ENCODE peak calls at places on chromosomes 11 and 22, in ten cellular contexts. One of them, this sample, is unnamed.

GRCh38 chr22:32476286-32476685 is 1.7 kb downstream of the FBXO7 start:
- DNase-seq in Panc1: no peak
- DNase-seq in foreskin fibroblast: no peak
- DNase-seq in GM10248: peak
- DNase-seq in progenitor cell of endocrine pancreas: no peak
- DNase-seq in endothelial cell: no peak
- DNase-seq in A549: no peak
- DNase-seq in esophagus squamous epithelium: no peak
- DNase-seq in fibroblast of lung: no peak
- DNase-seq in endodermal cell: no peak
- DNase-seq in this sample: no peak

GRCh38 chr22:29988719-29989118 is 91.5 kb upstream of the HORMAD2 start:
- DNase-seq in Panc1: no peak
- DNase-seq in foreskin fibroblast: peak
- DNase-seq in GM10248: no peak
- DNase-seq in progenitor cell of endocrine pancreas: no peak
- DNase-seq in endothelial cell: no peak
- DNase-seq in A549: no peak
- DNase-seq in esophagus squamous epithelium: no peak
- DNase-seq in fibroblast of lung: peak
- DNase-seq in endodermal cell: no peak
- DNase-seq in this sample: no peak

GRCh38 chr22:19385221-19385906 is 46.2 kb downstream of the HIRA start:
- DNase-seq in Panc1: no peak
- DNase-seq in foreskin fibroblast: no peak
- DNase-seq in GM10248: no peak
- DNase-seq in progenitor cell of endocrine pancreas: no peak
- DNase-seq in endothelial cell: no peak
- DNase-seq in A549: no peak
- DNase-seq in esophagus squamous epithelium: no peak
- DNase-seq in fibroblast of lung: no peak
- DNase-seq in endodermal cell: no peak
- DNase-seq in this sample: peak

GRCh38 chr11:108606070-108606469 is 12.5 kb upstream of the EXPH5 start:
- DNase-seq in Panc1: no peak
- DNase-seq in foreskin fibroblast: no peak
- DNase-seq in GM10248: no peak
- DNase-seq in progenitor cell of endocrine pancreas: no peak
- DNase-seq in endothelial cell: no peak
- DNase-seq in A549: no peak
- DNase-seq in esophagus squamous epithelium: no peak
- DNase-seq in fibroblast of lung: no peak
- DNase-seq in endodermal cell: no peak
- DNase-seq in this sample: no peak

GRCh38 chr11:78214331-78215194 is 25.8 kb downstream of the USP35 start:
- DNase-seq in Panc1: no peak
- DNase-seq in foreskin fibroblast: no peak
- DNase-seq in GM10248: no peak
- DNase-seq in progenitor cell of endocrine pancreas: no peak
- DNase-seq in endothelial cell: no peak
- DNase-seq in A549: no peak
- DNase-seq in esophagus squamous epithelium: no peak
- DNase-seq in fibroblast of lung: no peak
- DNase-seq in endodermal cell: peak
- DNase-seq in this sample: no peak

GRCh38 chr22:30228509-30229359 is 17.8 kb downstream of the LIF start:
- DNase-seq in Panc1: no peak
- DNase-seq in foreskin fibroblast: peak
- DNase-seq in GM10248: no peak
- DNase-seq in progenitor cell of endocrine pancreas: no peak
- DNase-seq in endothelial cell: no peak
- DNase-seq in A549: peak
- DNase-seq in esophagus squamous epithelium: no peak
- DNase-seq in fibroblast of lung: no peak
- DNase-seq in endodermal cell: no peak
- DNase-seq in this sample: no peak

GRCh38 chr22:49368976-49369725 is 458.5 kb downstream of the BRD1 start:
- DNase-seq in Panc1: no peak
- DNase-seq in foreskin fibroblast: no peak
- DNase-seq in GM10248: no peak
- DNase-seq in progenitor cell of endocrine pancreas: peak
- DNase-seq in endothelial cell: peak
- DNase-seq in A549: peak
- DNase-seq in esophagus squamous epithelium: no peak
- DNase-seq in fibroblast of lung: no peak
- DNase-seq in endodermal cell: peak
- DNase-seq in this sample: peak

GRCh38 chr11:79321282-79321681 is 119.5 kb downstream of the TENM4 start:
- DNase-seq in Panc1: peak
- DNase-seq in foreskin fibroblast: peak
- DNase-seq in GM10248: no peak
- DNase-seq in progenitor cell of endocrine pancreas: no peak
- DNase-seq in endothelial cell: no peak
- DNase-seq in A549: no peak
- DNase-seq in esophagus squamous epithelium: no peak
- DNase-seq in fibroblast of lung: peak
- DNase-seq in endodermal cell: peak
- DNase-seq in this sample: no peak

GRCh38 chr11:76629133-76629852 is 41.3 kb downstream of the LRRC32 start:
- DNase-seq in Panc1: no peak
- DNase-seq in foreskin fibroblast: peak
- DNase-seq in GM10248: no peak
- DNase-seq in progenitor cell of endocrine pancreas: no peak
- DNase-seq in endothelial cell: no peak
- DNase-seq in A549: no peak
- DNase-seq in esophagus squamous epithelium: no peak
- DNase-seq in fibroblast of lung: peak
- DNase-seq in endodermal cell: no peak
- DNase-seq in this sample: no peak

GRCh38 chr11:76630600-76630999 is 39.9 kb downstream of the LRRC32 start:
- DNase-seq in Panc1: no peak
- DNase-seq in foreskin fibroblast: no peak
- DNase-seq in GM10248: no peak
- DNase-seq in progenitor cell of endocrine pancreas: no peak
- DNase-seq in endothelial cell: no peak
- DNase-seq in A549: no peak
- DNase-seq in esophagus squamous epithelium: no peak
- DNase-seq in fibroblast of lung: peak
- DNase-seq in endodermal cell: no peak
- DNase-seq in this sample: no peak

GRCh38 chr11:76628408-76628947 is 42.1 kb downstream of the LRRC32 start:
- DNase-seq in Panc1: no peak
- DNase-seq in foreskin fibroblast: no peak
- DNase-seq in GM10248: no peak
- DNase-seq in progenitor cell of endocrine pancreas: no peak
- DNase-seq in endothelial cell: no peak
- DNase-seq in A549: no peak
- DNase-seq in esophagus squamous epithelium: no peak
- DNase-seq in fibroblast of lung: no peak
- DNase-seq in endodermal cell: peak
- DNase-seq in this sample: no peak

GRCh38 chr11:76631566-76632308 is 38.8 kb downstream of the LRRC32 start:
- DNase-seq in Panc1: no peak
- DNase-seq in foreskin fibroblast: no peak
- DNase-seq in GM10248: no peak
- DNase-seq in progenitor cell of endocrine pancreas: no peak
- DNase-seq in endothelial cell: no peak
- DNase-seq in A549: no peak
- DNase-seq in esophagus squamous epithelium: no peak
- DNase-seq in fibroblast of lung: no peak
- DNase-seq in endodermal cell: no peak
- DNase-seq in this sample: no peak

GRCh38 chr11:76629853-76630599 is 40.5 kb downstream of the LRRC32 start:
- DNase-seq in Panc1: no peak
- DNase-seq in foreskin fibroblast: peak
- DNase-seq in GM10248: no peak
- DNase-seq in progenitor cell of endocrine pancreas: no peak
- DNase-seq in endothelial cell: no peak
- DNase-seq in A549: no peak
- DNase-seq in esophagus squamous epithelium: no peak
- DNase-seq in fibroblast of lung: peak
- DNase-seq in endodermal cell: no peak
- DNase-seq in this sample: no peak
- TF ChIP-seq CTCF in Panc1: no peak
- TF ChIP-seq CTCF in foreskin fibroblast: peak
- TF ChIP-seq CTCF in GM10248: no peak
- TF ChIP-seq CTCF in progenitor cell of endocrine pancreas: no peak
- TF ChIP-seq CTCF in endothelial cell: no peak
- TF ChIP-seq CTCF in A549: no peak
- TF ChIP-seq CTCF in esophagus squamous epithelium: no peak
- TF ChIP-seq CTCF in fibroblast of lung: peak
- TF ChIP-seq CTCF in endodermal cell: no peak
- TF ChIP-seq CTCF in this sample: no peak

DNA sequence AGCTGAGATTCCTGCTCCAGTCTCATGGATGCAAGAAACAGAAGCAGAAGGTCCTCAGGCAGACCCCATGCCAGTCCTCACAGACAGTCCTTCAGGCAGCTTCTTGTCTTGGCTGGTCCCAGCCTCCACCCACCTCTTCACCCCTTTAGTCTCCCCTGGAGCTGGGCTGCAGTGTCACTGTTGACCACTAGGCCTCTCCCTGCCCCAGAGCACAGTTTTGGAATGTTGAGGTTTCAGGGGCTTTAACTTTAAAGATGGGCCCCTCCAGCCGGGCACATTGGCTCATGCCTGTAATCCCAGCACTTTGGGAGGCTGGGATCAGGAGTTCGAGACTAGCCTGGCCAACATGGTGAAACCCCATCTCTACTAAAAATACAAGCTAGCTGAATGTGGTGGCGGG is 39.5 kb upstream of the GCAT start:
- DNase-seq in Panc1: no peak
- DNase-seq in foreskin fibroblast: no peak
- DNase-seq in GM10248: no peak
- DNase-seq in progenitor cell of endocrine pancreas: no peak
- DNase-seq in endothelial cell: no peak
- DNase-seq in A549: no peak
- DNase-seq in esophagus squamous epithelium: no peak
- DNase-seq in fibroblast of lung: no peak
- DNase-seq in endodermal cell: peak
- DNase-seq in this sample: no peak
- TF ChIP-seq CTCF in Panc1: no peak
- TF ChIP-seq CTCF in foreskin fibroblast: peak
- TF ChIP-seq CTCF in GM10248: no peak
- TF ChIP-seq CTCF in progenitor cell of endocrine pancreas: peak
- TF ChIP-seq CTCF in endothelial cell: peak
- TF ChIP-seq CTCF in A549: no peak
- TF ChIP-seq CTCF in esophagus squamous epithelium: peak
- TF ChIP-seq CTCF in fibroblast of lung: peak
- TF ChIP-seq CTCF in endodermal cell: peak
- TF ChIP-seq CTCF in this sample: peak

DNA sequence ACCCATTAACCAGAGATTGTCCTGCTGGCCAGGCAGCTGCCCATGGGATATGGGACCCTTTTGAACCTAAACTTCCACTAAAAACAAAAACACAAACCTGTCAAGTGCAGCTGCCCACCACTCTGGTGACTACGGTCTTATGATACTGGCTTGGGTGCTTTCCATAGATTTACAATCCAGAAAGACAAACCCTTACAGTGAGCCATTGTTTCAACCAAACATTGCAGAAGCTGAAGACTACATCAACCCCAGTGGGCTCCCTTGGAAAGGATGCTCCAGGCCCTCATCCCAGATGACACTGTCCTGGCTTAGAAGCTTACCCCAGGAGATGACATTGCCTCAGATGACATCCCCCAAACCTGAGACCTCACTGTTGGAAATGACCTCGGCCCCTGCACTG is 56.9 kb upstream of the WNT11 start:
- DNase-seq in Panc1: no peak
- DNase-seq in foreskin fibroblast: no peak
- DNase-seq in GM10248: no peak
- DNase-seq in progenitor cell of endocrine pancreas: no peak
- DNase-seq in endothelial cell: no peak
- DNase-seq in A549: no peak
- DNase-seq in esophagus squamous epithelium: no peak
- DNase-seq in fibroblast of lung: no peak
- DNase-seq in endodermal cell: no peak
- DNase-seq in this sample: no peak
- TF ChIP-seq CTCF in Panc1: no peak
- TF ChIP-seq CTCF in foreskin fibroblast: no peak
- TF ChIP-seq CTCF in GM10248: no peak
- TF ChIP-seq CTCF in progenitor cell of endocrine pancreas: no peak
- TF ChIP-seq CTCF in endothelial cell: no peak
- TF ChIP-seq CTCF in A549: no peak
- TF ChIP-seq CTCF in esophagus squamous epithelium: no peak
- TF ChIP-seq CTCF in fibroblast of lung: no peak
- TF ChIP-seq CTCF in endodermal cell: no peak
- TF ChIP-seq CTCF in this sample: no peak

GRCh38 chr11:124745270-124745834 is 5.6 kb downstream of the NRGN start:
- DNase-seq in Panc1: no peak
- DNase-seq in foreskin fibroblast: no peak
- DNase-seq in GM10248: no peak
- DNase-seq in progenitor cell of endocrine pancreas: no peak
- DNase-seq in endothelial cell: no peak
- DNase-seq in A549: no peak
- DNase-seq in esophagus squamous epithelium: no peak
- DNase-seq in fibroblast of lung: no peak
- DNase-seq in endodermal cell: peak
- DNase-seq in this sample: no peak

GRCh38 chr11:124748100-124748418 is 4.0 kb downstream of the VSIG2 start:
- DNase-seq in Panc1: no peak
- DNase-seq in foreskin fibroblast: no peak
- DNase-seq in GM10248: no peak
- DNase-seq in progenitor cell of endocrine pancreas: no peak
- DNase-seq in endothelial cell: no peak
- DNase-seq in A549: no peak
- DNase-seq in esophagus squamous epithelium: no peak
- DNase-seq in fibroblast of lung: no peak
- DNase-seq in endodermal cell: no peak
- DNase-seq in this sample: no peak

GRCh38 chr11:124747406-124748099 is 4.5 kb downstream of the VSIG2 start:
- DNase-seq in Panc1: no peak
- DNase-seq in foreskin fibroblast: no peak
- DNase-seq in GM10248: no peak
- DNase-seq in progenitor cell of endocrine pancreas: no peak
- DNase-seq in endothelial cell: no peak
- DNase-seq in A549: no peak
- DNase-seq in esophagus squamous epithelium: no peak
- DNase-seq in fibroblast of lung: no peak
- DNase-seq in endodermal cell: no peak
- DNase-seq in this sample: no peak

GRCh38 chr11:124745835-124746620 is 6.0 kb downstream of the VSIG2 start:
- DNase-seq in Panc1: no peak
- DNase-seq in foreskin fibroblast: peak
- DNase-seq in GM10248: peak
- DNase-seq in progenitor cell of endocrine pancreas: no peak
- DNase-seq in endothelial cell: no peak
- DNase-seq in A549: peak
- DNase-seq in esophagus squamous epithelium: no peak
- DNase-seq in fibroblast of lung: no peak
- DNase-seq in endodermal cell: peak
- DNase-seq in this sample: no peak

DNA sequence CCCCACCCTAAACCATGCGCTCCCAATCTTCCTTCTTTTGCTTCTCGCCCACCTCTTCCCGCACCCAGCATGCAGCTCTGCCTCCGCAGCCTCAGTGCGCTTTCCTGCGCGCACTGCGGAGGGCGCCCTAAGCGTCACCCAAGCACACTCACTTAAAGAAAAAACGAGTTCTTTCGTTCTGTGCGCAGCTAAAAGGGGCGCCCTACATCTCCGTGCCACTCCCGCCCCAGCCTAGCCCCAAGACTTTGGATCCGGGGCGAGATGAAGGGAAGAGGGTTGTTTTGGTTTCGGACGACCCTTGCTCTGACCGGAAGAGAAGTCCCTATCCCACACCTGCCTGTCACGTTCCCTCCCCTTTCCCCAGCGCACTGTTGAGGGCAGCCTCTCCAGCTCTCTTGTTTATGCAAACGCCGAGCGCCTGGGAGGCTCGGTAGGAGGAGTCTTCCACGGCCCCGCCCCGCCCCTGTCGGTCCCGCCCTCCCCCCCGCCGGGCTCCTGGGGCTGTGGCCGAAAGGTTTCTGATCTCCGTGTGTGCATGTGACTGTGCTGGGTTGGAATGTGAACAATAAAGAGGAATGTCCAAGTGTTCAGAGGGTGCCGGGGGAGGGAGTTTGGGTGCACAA is 5.3 kb downstream of the VSIG2 start:
- DNase-seq in Panc1: no peak
- DNase-seq in foreskin fibroblast: peak
- DNase-seq in GM10248: peak
- DNase-seq in progenitor cell of endocrine pancreas: peak
- DNase-seq in endothelial cell: peak
- DNase-seq in A549: peak
- DNase-seq in esophagus squamous epithelium: peak
- DNase-seq in fibroblast of lung: peak
- DNase-seq in endodermal cell: peak
- DNase-seq in this sample: no peak
- TF ChIP-seq CTCF in Panc1: peak
- TF ChIP-seq CTCF in foreskin fibroblast: peak
- TF ChIP-seq CTCF in GM10248: peak
- TF ChIP-seq CTCF in progenitor cell of endocrine pancreas: peak
- TF ChIP-seq CTCF in endothelial cell: no peak
- TF ChIP-seq CTCF in A549: peak
- TF ChIP-seq CTCF in esophagus squamous epithelium: no peak
- TF ChIP-seq CTCF in fibroblast of lung: peak
- TF ChIP-seq CTCF in endodermal cell: peak
- TF ChIP-seq CTCF in this sample: peak